ENCODE peak calls at places on chromosomes 6 and 20, in eight cellular contexts. K, D, N, V, O, M, P and B are unnamed samples. For H3K36me3, the result is how much of the 10 kb centered on the place peaks cover.

GRCh38 chr6:32807020-32807580 is 9.7 kb downstream of the HLA-DOB start:
- DNase-seq in K (no peak), D (no peak), N (no peak), V (no peak), O (no peak), M (no peak), P (no peak), B (no peak)

GRCh38 chr6:43746071-43746470 is 23.9 kb upstream of the VEGFA start:
- DNase-seq in K (peak), D (no peak), N (no peak), V (no peak), O (no peak), M (peak), P (no peak), B (no peak)

GRCh38 chr20:44736170-44737021 is 9.3 kb upstream of the KCNK15 start:
- DNase-seq in K (no peak), D (no peak), N (no peak), V (no peak), O (peak), M (no peak), P (no peak), B (peak)

GRCh38 chr6:139545474-139546116 is 171.1 kb upstream of the CITED2 start:
- DNase-seq in K (no peak), D (no peak), N (no peak), V (no peak), O (no peak), M (no peak), P (no peak), B (peak)

GRCh38 chr6:108671790-108672189 is 111.1 kb downstream of the FOXO3 start:
- DNase-seq in K (peak), D (no peak), N (no peak), V (no peak), O (no peak), M (no peak), P (no peak), B (no peak)

GRCh38 chr6:111781055-111781708 is 92.1 kb downstream of the FYN start:
- DNase-seq in K (no peak), D (no peak), N (no peak), V (no peak), O (no peak), M (no peak), P (no peak), B (no peak)

GRCh38 chr6:29631860-29632731 is 887 bp downstream of the GABBR1 start:
- DNase-seq in K (peak), D (peak), N (peak), V (peak), O (peak), M (peak), P (no peak), B (peak)

GRCh38 chr20:17712708-17713107 is 12.9 kb downstream of the BANF2 start:
- DNase-seq in K (no peak), D (no peak), N (no peak), V (no peak), O (no peak), M (no peak), P (no peak), B (no peak)

GRCh38 chr6:29762781-29763214 is 39.6 kb downstream of the HLA-F start:
- DNase-seq in K (no peak), D (no peak), N (no peak), V (no peak), O (no peak), M (no peak), P (no peak), B (no peak)

GRCh38 chr6:1856381-1856780 is 246.7 kb downstream of the FOXC1 start:
- DNase-seq in K (peak), D (no peak), N (no peak), V (no peak), O (no peak), M (no peak), P (no peak), B (no peak)

GRCh38 chr20:45467861-45468260 is 1.7 kb upstream of the WFDC2 start:
- DNase-seq in K (no peak), D (no peak), N (no peak), V (no peak), O (no peak), M (no peak), P (no peak), B (no peak)

GRCh38 chr20:815914-816606 is 17.5 kb upstream of the FAM110A start:
- DNase-seq in K (peak), D (peak), N (peak), V (peak), O (peak), M (no peak), P (peak), B (peak)

GRCh38 chr20:381581-382290 is 1.2 kb downstream of the TRIB3 start:
- DNase-seq in K (peak), D (peak), N (peak), V (peak), O (peak), M (peak), P (no peak), B (peak)

GRCh38 chr6:113994934-113995342 is 24.0 kb upstream of the HDAC2 start:
- DNase-seq in K (peak), D (no peak), N (no peak), V (no peak), O (peak), M (no peak), P (peak), B (peak)

GRCh38 chr6:105896052-105896820 is 189.9 kb upstream of the PRDM1 start:
- DNase-seq in K (no peak), D (no peak), N (no peak), V (no peak), O (no peak), M (no peak), P (no peak), B (no peak)

GRCh38 chr6:42448906-42449659 is 2.6 kb downstream of the TRERF1 start:
- DNase-seq in K (no peak), D (no peak), N (no peak), V (no peak), O (no peak), M (no peak), P (no peak), B (no peak)

GRCh38 chr20:45336530-45337366 is 11.5 kb downstream of the SDC4 start:
- DNase-seq in K (no peak), D (no peak), N (no peak), V (no peak), O (no peak), M (no peak), P (peak), B (no peak)

GRCh38 chr6:142074516-142074915 is 58.2 kb upstream of the GJE1 start:
- DNase-seq in K (no peak), D (no peak), N (no peak), V (no peak), O (no peak), M (no peak), P (no peak), B (no peak)

GRCh38 chr20:19430641-19431307 is 218.3 kb downstream of the SLC24A3 start:
- DNase-seq in K (no peak), D (no peak), N (no peak), V (no peak), O (no peak), M (no peak), P (no peak), B (no peak)

GRCh38 chr6:135116566-135116965 is 61.9 kb upstream of the HBS1L start:
- DNase-seq in K (no peak), D (no peak), N (peak), V (no peak), O (no peak), M (no peak), P (no peak), B (peak)

GRCh38 chr6:93176070-93176469 is 243.3 kb downstream of the EPHA7 start:
- DNase-seq in K (no peak), D (no peak), N (no peak), V (no peak), O (no peak), M (no peak), P (no peak), B (no peak)

GRCh38 chr20:45390931-45391330 is 12.8 kb upstream of the TP53TG5 start:
- DNase-seq in K (no peak), D (no peak), N (no peak), V (no peak), O (no peak), M (no peak), P (no peak), B (no peak)

GRCh38 chr20:52096117-52096516 is 95.5 kb downstream of the ZFP64 start:
- DNase-seq in K (no peak), D (no peak), N (no peak), V (no peak), O (no peak), M (no peak), P (no peak), B (no peak)

GRCh38 chr6:20916081-20916480 is 381.8 kb downstream of the CDKAL1 start:
- DNase-seq in K (no peak), D (no peak), N (no peak), V (no peak), O (no peak), M (no peak), P (no peak), B (no peak)

GRCh38 chr6:128513878-128514277 is 6.5 kb downstream of the PTPRK start:
- DNase-seq in K (no peak), D (no peak), N (no peak), V (no peak), O (no peak), M (no peak), P (no peak), B (no peak)

GRCh38 chr20:37334450-37334849 is 11.5 kb upstream of the SRC start:
- DNase-seq in K (no peak), D (peak), N (no peak), V (no peak), O (no peak), M (no peak), P (no peak), B (no peak)

GRCh38 chr20:37336369-37337207 is 9.4 kb upstream of the SRC start:
- DNase-seq in K (peak), D (peak), N (peak), V (peak), O (peak), M (no peak), P (no peak), B (no peak)

GRCh38 chr20:37337208-37337955 is 8.6 kb upstream of the SRC start:
- DNase-seq in K (no peak), D (peak), N (peak), V (peak), O (no peak), M (no peak), P (no peak), B (no peak)

GRCh38 chr20:37333848-37334318 is 12.1 kb upstream of the SRC start:
- DNase-seq in K (no peak), D (peak), N (no peak), V (no peak), O (no peak), M (no peak), P (no peak), B (no peak)

GRCh38 chr20:37335642-37336368 is 10.1 kb upstream of the SRC start:
- DNase-seq in K (no peak), D (peak), N (no peak), V (no peak), O (no peak), M (no peak), P (no peak), B (no peak)
- H3K4me3 ChIP-seq in K (no peak), D (no peak), N (no peak), V (no peak), O (peak), M (no peak), P (no peak), B (no peak)

DNA sequence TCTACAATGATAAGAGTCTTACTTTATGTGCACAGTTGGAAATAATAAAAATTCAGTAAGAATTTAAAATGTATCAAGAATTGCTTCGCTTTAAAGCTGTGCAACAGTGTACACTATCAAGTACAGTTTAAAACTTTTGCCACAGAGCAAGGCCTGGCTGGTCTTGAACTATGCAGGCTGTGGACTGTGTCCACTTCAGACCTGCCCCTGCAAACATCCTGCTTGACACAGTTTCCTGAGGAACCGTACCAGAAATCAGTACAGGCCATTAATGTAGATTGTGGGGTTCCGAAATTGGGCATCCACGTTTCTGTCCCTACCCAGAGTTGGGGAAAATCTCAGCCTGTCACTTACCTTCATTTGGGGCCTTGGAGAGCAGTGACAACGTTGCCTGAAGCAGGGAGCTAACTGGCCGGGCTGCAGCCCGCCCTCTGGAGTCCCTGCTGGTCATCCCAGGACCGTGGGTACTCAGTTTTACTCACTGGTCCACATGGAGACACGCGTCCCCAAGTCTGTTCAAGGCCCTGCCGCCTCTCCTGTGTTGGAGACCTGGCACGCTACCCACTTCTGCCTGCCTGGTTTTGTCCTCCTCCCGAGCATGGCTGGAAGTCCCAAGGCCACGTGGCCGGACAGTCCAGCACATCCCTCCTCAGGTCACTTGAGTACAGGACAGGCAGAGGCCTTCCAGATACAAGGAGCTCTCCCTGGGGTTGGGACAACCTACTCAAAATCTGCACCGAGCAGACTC is 8.4 kb downstream of the NINL start:
- DNase-seq in K (no peak), D (peak), N (no peak), V (no peak), O (no peak), M (no peak), P (no peak), B (no peak)
- H3K36me3 ChIP-seq in K (under half), D (under half), N (under half), V (under half), O (under half), M (under half), P (under half), B (under half)

DNA sequence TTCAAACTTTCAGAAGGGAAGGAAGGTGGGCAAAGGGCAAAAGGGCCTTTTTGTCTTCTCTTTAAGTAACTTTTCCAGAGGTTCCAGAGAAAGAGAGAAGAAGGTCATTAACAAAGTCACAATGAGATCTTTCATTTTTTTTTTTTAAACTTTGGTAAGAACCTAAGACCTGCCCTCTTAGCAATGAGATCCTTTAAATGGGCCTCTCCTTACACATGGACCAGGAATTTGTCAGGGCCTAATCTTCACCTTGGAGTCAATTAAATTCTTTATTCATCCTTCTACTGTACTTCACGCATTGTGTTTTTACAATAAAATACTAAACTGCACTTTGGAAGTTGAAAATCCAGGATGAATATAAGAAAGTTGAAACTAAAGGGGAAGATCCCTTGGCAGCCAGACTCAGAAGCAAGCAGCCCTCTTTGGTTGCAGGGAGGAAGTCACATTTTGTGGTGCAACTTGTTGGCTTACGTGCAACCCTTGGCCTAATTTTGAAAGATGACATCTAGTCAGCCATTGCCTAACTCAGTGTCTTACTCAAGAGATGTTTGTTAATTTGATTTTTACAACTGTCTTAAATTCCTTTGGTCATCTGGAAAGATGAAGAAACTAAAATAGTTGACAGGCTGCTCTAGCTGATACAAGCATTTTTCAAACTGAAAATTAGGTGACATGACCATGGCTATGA is 11.9 kb upstream of the TMEM170B start:
- DNase-seq in K (no peak), D (no peak), N (no peak), V (no peak), O (no peak), M (no peak), P (no peak), B (peak)
- H3K27ac ChIP-seq in K (no peak), D (peak), N (no peak), V (peak), O (no peak), M (no peak), P (no peak), B (no peak)

GRCh38 chr6:11292291-11292552 is 59.8 kb upstream of the NEDD9 start:
- DNase-seq in K (no peak), D (no peak), N (no peak), V (no peak), O (no peak), M (no peak), P (no peak), B (no peak)

GRCh38 chr6:11296449-11297375 is 64.2 kb upstream of the NEDD9 start:
- DNase-seq in K (no peak), D (no peak), N (no peak), V (no peak), O (no peak), M (no peak), P (no peak), B (no peak)

GRCh38 chr6:11295969-11296368 is 63.5 kb upstream of the NEDD9 start:
- DNase-seq in K (no peak), D (no peak), N (no peak), V (no peak), O (no peak), M (no peak), P (no peak), B (no peak)

GRCh38 chr6:11292837-11293236 is 60.4 kb upstream of the NEDD9 start:
- DNase-seq in K (no peak), D (no peak), N (no peak), V (no peak), O (no peak), M (no peak), P (no peak), B (no peak)

GRCh38 chr6:11294263-11294662 is 61.8 kb upstream of the NEDD9 start:
- DNase-seq in K (no peak), D (no peak), N (no peak), V (no peak), O (no peak), M (no peak), P (no peak), B (no peak)
- H3K4me3 ChIP-seq in K (no peak), D (no peak), N (no peak), V (peak), O (no peak), M (no peak), P (no peak), B (no peak)

DNA sequence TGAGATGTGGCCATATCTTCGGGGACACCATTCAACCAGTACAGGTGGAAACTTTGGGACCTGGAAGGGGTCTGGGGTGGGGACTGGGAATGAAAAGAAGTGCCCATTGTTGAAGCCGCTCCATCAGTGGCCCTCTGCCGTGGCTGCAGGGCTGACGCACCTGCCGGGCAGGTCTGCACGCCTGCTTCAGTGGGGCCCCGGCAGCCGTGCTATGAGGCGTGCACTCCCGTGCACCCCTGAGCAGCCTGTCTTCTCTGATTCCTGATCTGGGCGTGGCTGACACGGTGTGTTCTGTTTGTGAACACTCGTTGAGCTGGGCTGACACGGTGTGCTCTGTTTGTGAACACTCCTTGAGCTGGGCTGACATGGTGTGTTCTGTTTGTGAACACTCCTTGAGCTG is 155.9 kb downstream of the TAF4 start:
- DNase-seq in K (no peak), D (peak), N (no peak), V (no peak), O (no peak), M (no peak), P (no peak), B (no peak)
- H3K36me3 ChIP-seq in K (under half), D (under half), N (under half), V (under half), O (under half), M (under half), P (under half), B (under half)

GRCh38 chr6:7173843-7174503 is 66.2 kb downstream of the RREB1 start:
- DNase-seq in K (no peak), D (no peak), N (no peak), V (no peak), O (no peak), M (no peak), P (no peak), B (no peak)

GRCh38 chr6:7170117-7170732 is 62.5 kb downstream of the RREB1 start:
- DNase-seq in K (no peak), D (no peak), N (no peak), V (no peak), O (no peak), M (no peak), P (no peak), B (no peak)

GRCh38 chr6:7172605-7173185 is 64.9 kb downstream of the RREB1 start:
- DNase-seq in K (no peak), D (no peak), N (no peak), V (no peak), O (no peak), M (no peak), P (no peak), B (no peak)

GRCh38 chr6:7171119-7171518 is 63.4 kb downstream of the RREB1 start:
- DNase-seq in K (no peak), D (no peak), N (no peak), V (no peak), O (no peak), M (no peak), P (no peak), B (no peak)

GRCh38 chr6:7171733-7172132 is 64.0 kb downstream of the RREB1 start:
- DNase-seq in K (no peak), D (no peak), N (no peak), V (no peak), O (no peak), M (no peak), P (no peak), B (no peak)
- H3K27ac ChIP-seq in K (no peak), D (peak), N (no peak), V (peak), O (no peak), M (no peak), P (no peak), B (no peak)

GRCh38 chr20:5221078-5221430 is 94.2 kb downstream of the CDS2 start:
- DNase-seq in K (no peak), D (no peak), N (no peak), V (no peak), O (no peak), M (no peak), P (no peak), B (no peak)

GRCh38 chr20:5222919-5223634 is 93.7 kb downstream of the PROKR2 start:
- DNase-seq in K (no peak), D (no peak), N (peak), V (peak), O (peak), M (no peak), P (peak), B (peak)

GRCh38 chr20:5216663-5217062 is 89.9 kb downstream of the CDS2 start:
- DNase-seq in K (no peak), D (no peak), N (no peak), V (no peak), O (no peak), M (no peak), P (no peak), B (no peak)

GRCh38 chr20:5215592-5216304 is 88.9 kb downstream of the CDS2 start:
- DNase-seq in K (no peak), D (no peak), N (no peak), V (no peak), O (no peak), M (no peak), P (no peak), B (no peak)

GRCh38 chr20:5220334-5221077 is 93.7 kb downstream of the CDS2 start:
- DNase-seq in K (no peak), D (no peak), N (no peak), V (no peak), O (no peak), M (no peak), P (no peak), B (no peak)
- H3K4me3 ChIP-seq in K (no peak), D (no peak), N (no peak), V (no peak), O (no peak), M (no peak), P (no peak), B (no peak)

DNA sequence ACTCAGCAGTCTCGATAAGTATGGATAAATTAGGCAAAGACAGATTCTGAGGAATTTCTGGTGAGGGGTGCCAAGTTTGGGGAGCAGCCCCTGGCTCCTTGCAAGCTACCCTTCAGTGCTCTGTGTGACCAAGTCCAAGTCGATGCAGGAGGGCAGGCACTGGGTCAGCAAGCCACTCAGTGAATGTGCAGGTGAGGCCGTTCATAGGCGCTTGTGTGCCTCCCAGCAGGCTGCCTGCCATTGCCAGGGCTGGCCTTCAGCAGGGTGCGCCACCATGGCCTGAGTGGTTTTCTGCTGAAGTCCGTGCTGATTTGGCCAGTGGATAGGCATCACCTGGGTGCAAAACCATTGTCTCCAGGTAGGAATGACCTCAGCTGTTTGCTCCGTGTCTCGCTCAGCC is 3.3 kb upstream of the GNRH2 start:
- DNase-seq in K (no peak), D (no peak), N (no peak), V (no peak), O (no peak), M (no peak), P (no peak), B (no peak)
- H3K36me3 ChIP-seq in K (half or more), D (under half), N (under half), V (half or more), O (half or more), M (half or more), P (under half), B (under half)